ENCODE peak calls at places on chromosomes 16 and 17, in seven cellular contexts. One of them, this sample, is unnamed.
A peak's percentile ranks its signal among the peaks of the same experiment; 100 is the strongest.

GRCh38 chr17:5200360-5200759 is 8.7 kb upstream of the ZNF594 start:
- DNase-seq in brain pericyte: no peak
- DNase-seq in stimulated activated CD4-positive, alpha-beta T cell treated with anti-CD3 and anti-CD28 coated beads, Interleukin-2, amount 100 ng/mL, for 48 hours: no peak
- DNase-seq in ACHN: no peak
- DNase-seq in RWPE2: no peak
- DNase-seq in stimulated activated CD8-positive, alpha-beta memory T cell treated with anti-CD3 and anti-CD28 coated beads, Interleukin-7, amount 100 ng/mL, for 1 hour: no peak
- DNase-seq in T-helper 2 cell: no peak
- DNase-seq in this sample: no peak

GRCh38 chr16:78720416-78720815 is 621.0 kb downstream of the WWOX start:
- DNase-seq in T-helper 2 cell: no peak
- DNase-seq in RWPE2: no peak
- DNase-seq in stimulated activated CD4-positive, alpha-beta T cell treated with anti-CD3 and anti-CD28 coated beads, Interleukin-2, amount 100 ng/mL, for 48 hours: no peak
- DNase-seq in brain pericyte: no peak
- DNase-seq in ACHN: no peak
- DNase-seq in stimulated activated CD8-positive, alpha-beta memory T cell treated with anti-CD3 and anti-CD28 coated beads, Interleukin-7, amount 100 ng/mL, for 1 hour: no peak
- DNase-seq in this sample: no peak

GRCh38 chr16:89170346-89171215 is 967 bp upstream of the CDH15 start:
- DNase-seq in RWPE2: no peak
- DNase-seq in T-helper 2 cell: no peak
- DNase-seq in stimulated activated CD4-positive, alpha-beta T cell treated with anti-CD3 and anti-CD28 coated beads, Interleukin-2, amount 100 ng/mL, for 48 hours: no peak
- DNase-seq in ACHN: peak; percentile 35
- DNase-seq in brain pericyte: no peak
- DNase-seq in stimulated activated CD8-positive, alpha-beta memory T cell treated with anti-CD3 and anti-CD28 coated beads, Interleukin-7, amount 100 ng/mL, for 1 hour: no peak
- DNase-seq in this sample: no peak

GRCh38 chr16:54505479-54506247 is 219.1 kb upstream of the IRX3 start:
- DNase-seq in brain pericyte: no peak
- DNase-seq in T-helper 2 cell: no peak
- DNase-seq in stimulated activated CD8-positive, alpha-beta memory T cell treated with anti-CD3 and anti-CD28 coated beads, Interleukin-7, amount 100 ng/mL, for 1 hour: no peak
- DNase-seq in ACHN: no peak
- DNase-seq in RWPE2: no peak
- DNase-seq in stimulated activated CD4-positive, alpha-beta T cell treated with anti-CD3 and anti-CD28 coated beads, Interleukin-2, amount 100 ng/mL, for 48 hours: no peak
- DNase-seq in this sample: no peak

GRCh38 chr17:17087424-17088103 is 45.3 kb downstream of the MPRIP start:
- DNase-seq in ACHN: no peak
- DNase-seq in brain pericyte: no peak
- DNase-seq in stimulated activated CD8-positive, alpha-beta memory T cell treated with anti-CD3 and anti-CD28 coated beads, Interleukin-7, amount 100 ng/mL, for 1 hour: no peak
- DNase-seq in RWPE2: peak; percentile 41
- DNase-seq in T-helper 2 cell: no peak
- DNase-seq in stimulated activated CD4-positive, alpha-beta T cell treated with anti-CD3 and anti-CD28 coated beads, Interleukin-2, amount 100 ng/mL, for 48 hours: no peak
- DNase-seq in this sample: no peak

GRCh38 chr16:49003022-49003421 is 278.6 kb downstream of the CBLN1 start:
- DNase-seq in T-helper 2 cell: no peak
- DNase-seq in brain pericyte: no peak
- DNase-seq in stimulated activated CD4-positive, alpha-beta T cell treated with anti-CD3 and anti-CD28 coated beads, Interleukin-2, amount 100 ng/mL, for 48 hours: no peak
- DNase-seq in stimulated activated CD8-positive, alpha-beta memory T cell treated with anti-CD3 and anti-CD28 coated beads, Interleukin-7, amount 100 ng/mL, for 1 hour: no peak
- DNase-seq in ACHN: no peak
- DNase-seq in RWPE2: no peak
- DNase-seq in this sample: no peak

GRCh38 chr16:56787185-56787584 is 57.3 kb downstream of the NUP93 start:
- DNase-seq in stimulated activated CD4-positive, alpha-beta T cell treated with anti-CD3 and anti-CD28 coated beads, Interleukin-2, amount 100 ng/mL, for 48 hours: no peak
- DNase-seq in T-helper 2 cell: no peak
- DNase-seq in brain pericyte: no peak
- DNase-seq in RWPE2: no peak
- DNase-seq in ACHN: no peak
- DNase-seq in stimulated activated CD8-positive, alpha-beta memory T cell treated with anti-CD3 and anti-CD28 coated beads, Interleukin-7, amount 100 ng/mL, for 1 hour: no peak
- DNase-seq in this sample: no peak

GRCh38 chr16:28212532-28212873 is 738 bp upstream of the XPO6 start:
- DNase-seq in ACHN: peak; percentile 53
- DNase-seq in brain pericyte: no peak
- DNase-seq in T-helper 2 cell: no peak
- DNase-seq in stimulated activated CD8-positive, alpha-beta memory T cell treated with anti-CD3 and anti-CD28 coated beads, Interleukin-7, amount 100 ng/mL, for 1 hour: no peak
- DNase-seq in RWPE2: no peak
- DNase-seq in stimulated activated CD4-positive, alpha-beta T cell treated with anti-CD3 and anti-CD28 coated beads, Interleukin-2, amount 100 ng/mL, for 48 hours: no peak
- DNase-seq in this sample: no peak

GRCh38 chr17:50211249-50212120 is 10.1 kb upstream of the COL1A1 start:
- DNase-seq in stimulated activated CD8-positive, alpha-beta memory T cell treated with anti-CD3 and anti-CD28 coated beads, Interleukin-7, amount 100 ng/mL, for 1 hour: no peak
- DNase-seq in ACHN: no peak
- DNase-seq in T-helper 2 cell: no peak
- DNase-seq in stimulated activated CD4-positive, alpha-beta T cell treated with anti-CD3 and anti-CD28 coated beads, Interleukin-2, amount 100 ng/mL, for 48 hours: no peak
- DNase-seq in RWPE2: peak; percentile 15
- DNase-seq in brain pericyte: no peak
- DNase-seq in this sample: no peak

GRCh38 chr16:29926675-29927522 is 873 bp upstream of the KCTD13 start:
- DNase-seq in ACHN: peak; percentile 40
- DNase-seq in brain pericyte: no peak
- DNase-seq in stimulated activated CD8-positive, alpha-beta memory T cell treated with anti-CD3 and anti-CD28 coated beads, Interleukin-7, amount 100 ng/mL, for 1 hour: no peak
- DNase-seq in RWPE2: no peak
- DNase-seq in stimulated activated CD4-positive, alpha-beta T cell treated with anti-CD3 and anti-CD28 coated beads, Interleukin-2, amount 100 ng/mL, for 48 hours: no peak
- DNase-seq in T-helper 2 cell: no peak
- DNase-seq in this sample: no peak

GRCh38 chr16:89374393-89374948 is 115.9 kb downstream of the ANKRD11 start:
- DNase-seq in stimulated activated CD4-positive, alpha-beta T cell treated with anti-CD3 and anti-CD28 coated beads, Interleukin-2, amount 100 ng/mL, for 48 hours: no peak
- DNase-seq in brain pericyte: peak; percentile 60
- DNase-seq in stimulated activated CD8-positive, alpha-beta memory T cell treated with anti-CD3 and anti-CD28 coated beads, Interleukin-7, amount 100 ng/mL, for 1 hour: no peak
- DNase-seq in T-helper 2 cell: no peak
- DNase-seq in RWPE2: no peak
- DNase-seq in ACHN: no peak
- DNase-seq in this sample: no peak

GRCh38 chr16:50185005-50185505 is 31.9 kb downstream of the TENT4B start:
- DNase-seq in T-helper 2 cell: no peak
- DNase-seq in RWPE2: no peak
- DNase-seq in brain pericyte: no peak
- DNase-seq in stimulated activated CD4-positive, alpha-beta T cell treated with anti-CD3 and anti-CD28 coated beads, Interleukin-2, amount 100 ng/mL, for 48 hours: no peak
- DNase-seq in ACHN: peak; percentile 98
- DNase-seq in stimulated activated CD8-positive, alpha-beta memory T cell treated with anti-CD3 and anti-CD28 coated beads, Interleukin-7, amount 100 ng/mL, for 1 hour: no peak
- DNase-seq in this sample: no peak

GRCh38 chr16:4213721-4214120 is 28.2 kb downstream of the SRL start:
- DNase-seq in brain pericyte: no peak
- DNase-seq in RWPE2: no peak
- DNase-seq in stimulated activated CD8-positive, alpha-beta memory T cell treated with anti-CD3 and anti-CD28 coated beads, Interleukin-7, amount 100 ng/mL, for 1 hour: no peak
- DNase-seq in stimulated activated CD4-positive, alpha-beta T cell treated with anti-CD3 and anti-CD28 coated beads, Interleukin-2, amount 100 ng/mL, for 48 hours: no peak
- DNase-seq in T-helper 2 cell: no peak
- DNase-seq in ACHN: no peak
- DNase-seq in this sample: no peak

This sample was measured in effector CD8-positive, alpha-beta T cell.